ENCODE peak calls at places on chromosomes 1 and 21, in ten cellular contexts. N, E, F, D, Z, P, I, L, J and A are unnamed samples.

GRCh38 chr1:198681831-198682756 is 43.3 kb downstream of the PTPRC start:
- DNase-seq in P (no peak), Z (peak), N (peak), L (no peak), E (no peak), I (peak), D (no peak), J (peak), F (peak), A (peak)

GRCh38 chr1:30310966-30311742 is 412.2 kb downstream of the MATN1 start:
- DNase-seq in P (no peak), F (no peak), J (no peak), I (no peak), N (no peak), D (no peak), E (no peak), L (no peak), Z (no peak), A (no peak)

GRCh38 chr1:160146107-160146506 is 5.3 kb upstream of the ATP1A4 start:
- DNase-seq in E (no peak), D (no peak), J (no peak), N (no peak), P (no peak), Z (no peak), I (no peak), L (no peak), F (no peak), A (no peak)

GRCh38 chr1:3134378-3135072 is 65.5 kb downstream of the PRDM16 start:
- DNase-seq in F (no peak), P (no peak), E (no peak), I (no peak), N (no peak), L (no peak), J (no peak), Z (peak), D (no peak), A (no peak)

GRCh38 chr1:154866257-154866994 is 3.7 kb downstream of the KCNN3 start:
- DNase-seq in J (no peak), I (peak), Z (no peak), N (no peak), D (no peak), F (no peak), P (no peak), L (no peak), E (no peak), A (no peak)

GRCh38 chr1:171998711-171999110 is 157.4 kb downstream of the DNM3 start:
- DNase-seq in I (no peak), E (no peak), Z (no peak), D (no peak), J (no peak), F (no peak), N (no peak), P (no peak), L (no peak), A (no peak)

GRCh38 chr1:147723691-147724323 is 36.6 kb downstream of the GJA5 start:
- DNase-seq in F (no peak), I (peak), J (no peak), N (peak), E (peak), D (peak), L (no peak), P (peak), Z (peak), A (peak)

GRCh38 chr21:46214478-46215340 is 13.9 kb downstream of the LSS start:
- DNase-seq in P (peak), L (no peak), I (no peak), D (no peak), N (no peak), Z (no peak), J (peak), E (no peak), F (no peak), A (no peak)

GRCh38 chr1:206687915-206688442 is 3.3 kb downstream of the MAPKAPK2 start:
- DNase-seq in Z (no peak), F (no peak), N (no peak), E (no peak), P (no peak), D (no peak), I (no peak), L (peak), J (no peak), A (peak)

GRCh38 chr1:186753241-186753640 is 73.0 kb upstream of the PTGS2 start:
- DNase-seq in J (no peak), L (no peak), F (no peak), Z (no peak), E (no peak), N (no peak), I (no peak), D (no peak), P (no peak), A (no peak)

GRCh38 chr1:116486424-116486823 is 84.4 kb downstream of the CD58 start:
- DNase-seq in L (peak), Z (no peak), E (no peak), D (no peak), P (no peak), J (no peak), N (no peak), I (no peak), F (no peak), A (no peak)

GRCh38 chr1:53073899-53074311 is 11.9 kb downstream of the PODN start:
- DNase-seq in D (no peak), F (no peak), N (peak), P (peak), J (peak), Z (peak), I (peak), L (no peak), E (no peak), A (no peak)

GRCh38 chr1:232318143-232318542 is 311.8 kb downstream of the SIPA1L2 start:
- DNase-seq in I (no peak), N (no peak), P (no peak), L (no peak), F (no peak), D (no peak), Z (no peak), J (no peak), E (no peak), A (no peak)

GRCh38 chr1:43277116-43277876 is 7.5 kb downstream of the TMEM125 start:
- DNase-seq in J (no peak), D (no peak), F (no peak), I (no peak), E (no peak), N (no peak), P (no peak), Z (no peak), L (no peak), A (no peak)

GRCh38 chr1:203590559-203590958 is 36.1 kb upstream of the ATP2B4 start:
- DNase-seq in E (no peak), I (no peak), N (no peak), F (no peak), P (no peak), D (peak), Z (no peak), J (no peak), L (no peak), A (no peak)

GRCh38 chr1:201542166-201543045 is 3.5 kb downstream of the NAV1 start:
- DNase-seq in D (no peak), I (peak), F (no peak), P (no peak), N (no peak), E (no peak), Z (no peak), J (no peak), L (peak), A (no peak)

GRCh38 chr1:52651904-52652303 is 18.9 kb downstream of the SHISAL2A start:
- DNase-seq in E (no peak), I (no peak), L (no peak), D (no peak), N (no peak), Z (peak), P (no peak), F (no peak), J (no peak), A (no peak)

GRCh38 chr1:199279107-199279506 is 640.3 kb downstream of the PTPRC start:
- DNase-seq in L (no peak), J (no peak), E (no peak), P (no peak), F (no peak), D (no peak), Z (no peak), N (no peak), I (no peak), A (no peak)

GRCh38 chr21:34875830-34876229 is 173.3 kb downstream of the RUNX1 start:
- DNase-seq in J (no peak), P (no peak), N (no peak), Z (no peak), L (no peak), E (no peak), I (no peak), F (no peak), D (no peak), A (no peak)

GRCh38 chr1:173475564-173476196 is 1.5 kb upstream of the PRDX6 start:
- DNase-seq in P (no peak), D (no peak), J (no peak), N (peak), E (no peak), Z (peak), I (peak), F (no peak), L (no peak), A (peak)

GRCh38 chr1:50968021-50968883 is 1.8 kb upstream of the CDKN2C start:
- DNase-seq in D (peak), E (peak), I (peak), P (peak), J (peak), N (peak), Z (peak), L (peak), F (peak), A (peak)

GRCh38 chr1:47688161-47688560 is 250.3 kb downstream of the FOXD2 start:
- DNase-seq in F (no peak), L (no peak), Z (no peak), J (no peak), P (no peak), I (no peak), N (no peak), D (no peak), E (no peak), A (no peak)

GRCh38 chr1:17572264-17572985 is 32.9 kb downstream of the ARHGEF10L start:
- DNase-seq in L (no peak), N (peak), P (no peak), I (no peak), D (no peak), Z (no peak), J (no peak), E (no peak), F (no peak), A (peak)

GRCh38 chr1:38006008-38006828 is 904 bp upstream of the FHL3 start:
- DNase-seq in F (no peak), E (no peak), I (peak), L (no peak), J (no peak), D (no peak), N (no peak), Z (no peak), P (no peak), A (no peak)

GRCh38 chr1:188314557-188315137 is 1485.9 kb downstream of the PLA2G4A start:
- DNase-seq in P (no peak), E (no peak), J (no peak), N (no peak), F (no peak), I (no peak), L (no peak), D (no peak), Z (no peak), A (no peak)

GRCh38 chr1:206074839-206075238 is 21.9 kb downstream of the RHEX start:
- DNase-seq in D (no peak), L (no peak), Z (no peak), N (no peak), I (no peak), F (no peak), J (no peak), P (no peak), E (no peak), A (peak)

GRCh38 chr1:204670152-204670927 is 15.2 kb downstream of the LRRN2 start:
- DNase-seq in E (no peak), D (no peak), Z (no peak), F (no peak), L (peak), P (no peak), I (no peak), N (no peak), J (no peak), A (peak)

GRCh38 chr1:221549815-221550214 is 192.1 kb downstream of the DUSP10 start:
- DNase-seq in I (no peak), N (no peak), F (no peak), E (no peak), J (no peak), D (no peak), P (no peak), Z (no peak), L (no peak), A (no peak)

GRCh38 chr1:61259379-61260148 is 177.2 kb downstream of the NFIA start:
- DNase-seq in E (no peak), P (no peak), N (no peak), J (no peak), I (no peak), Z (no peak), D (no peak), L (no peak), F (no peak), A (no peak)

GRCh38 chr21:41634858-41635257 is 126.9 kb upstream of the TMPRSS2 start:
- DNase-seq in I (no peak), D (no peak), N (no peak), Z (no peak), P (no peak), F (no peak), E (no peak), J (no peak), L (peak), A (no peak)

GRCh38 chr21:41639336-41639735 is 127.5 kb downstream of the RIPK4 start:
- DNase-seq in N (no peak), J (no peak), Z (no peak), F (no peak), I (no peak), D (no peak), P (no peak), E (no peak), L (no peak), A (no peak)

GRCh38 chr21:41635874-41636273 is 127.9 kb upstream of the TMPRSS2 start:
- DNase-seq in Z (no peak), I (no peak), F (no peak), J (no peak), D (no peak), N (no peak), P (no peak), L (no peak), E (no peak), A (no peak)

GRCh38 chr21:41638201-41638790 is 128.6 kb downstream of the RIPK4 start:
- DNase-seq in N (no peak), F (no peak), I (no peak), P (no peak), L (no peak), Z (no peak), E (peak), J (no peak), D (no peak), A (no peak)

GRCh38 chr21:41636636-41637625 is 129.0 kb upstream of the TMPRSS2 start:
- DNase-seq in F (no peak), Z (no peak), N (no peak), P (no peak), I (no peak), J (no peak), L (no peak), E (peak), D (no peak), A (no peak)
- TF ChIP-seq POLR2A in F (no peak), Z (no peak), N (no peak), P (no peak), I (no peak), J (no peak), L (no peak), E (no peak), D (no peak), A (no peak)

DNA sequence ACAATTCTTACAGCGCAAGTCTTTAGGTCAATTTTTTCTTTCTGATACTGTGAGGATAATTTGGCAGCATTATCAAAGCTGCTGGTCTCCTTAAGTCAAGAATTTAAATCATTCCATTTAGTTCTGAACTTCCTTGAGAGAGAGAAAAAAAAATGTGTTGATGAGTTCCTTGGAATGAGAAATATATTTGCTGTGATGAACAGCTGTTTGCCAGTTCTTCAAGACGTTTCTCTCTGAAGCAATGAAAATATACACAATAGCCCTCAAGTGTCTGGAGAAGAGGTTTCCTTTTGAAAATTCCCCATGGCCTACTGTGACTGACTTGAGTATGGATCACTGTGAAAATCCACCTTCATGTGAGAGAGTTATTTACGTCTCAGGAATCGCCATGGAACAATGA is 31.0 kb upstream of the TADA1 start:
- DNase-seq in Z (no peak), N (no peak), E (no peak), P (no peak), I (no peak), D (no peak), L (no peak), J (no peak), F (no peak), A (no peak)
- TF ChIP-seq POLR2A in Z (no peak), N (no peak), E (no peak), P (no peak), I (no peak), D (no peak), L (no peak), J (no peak), F (no peak), A (no peak)

DNA sequence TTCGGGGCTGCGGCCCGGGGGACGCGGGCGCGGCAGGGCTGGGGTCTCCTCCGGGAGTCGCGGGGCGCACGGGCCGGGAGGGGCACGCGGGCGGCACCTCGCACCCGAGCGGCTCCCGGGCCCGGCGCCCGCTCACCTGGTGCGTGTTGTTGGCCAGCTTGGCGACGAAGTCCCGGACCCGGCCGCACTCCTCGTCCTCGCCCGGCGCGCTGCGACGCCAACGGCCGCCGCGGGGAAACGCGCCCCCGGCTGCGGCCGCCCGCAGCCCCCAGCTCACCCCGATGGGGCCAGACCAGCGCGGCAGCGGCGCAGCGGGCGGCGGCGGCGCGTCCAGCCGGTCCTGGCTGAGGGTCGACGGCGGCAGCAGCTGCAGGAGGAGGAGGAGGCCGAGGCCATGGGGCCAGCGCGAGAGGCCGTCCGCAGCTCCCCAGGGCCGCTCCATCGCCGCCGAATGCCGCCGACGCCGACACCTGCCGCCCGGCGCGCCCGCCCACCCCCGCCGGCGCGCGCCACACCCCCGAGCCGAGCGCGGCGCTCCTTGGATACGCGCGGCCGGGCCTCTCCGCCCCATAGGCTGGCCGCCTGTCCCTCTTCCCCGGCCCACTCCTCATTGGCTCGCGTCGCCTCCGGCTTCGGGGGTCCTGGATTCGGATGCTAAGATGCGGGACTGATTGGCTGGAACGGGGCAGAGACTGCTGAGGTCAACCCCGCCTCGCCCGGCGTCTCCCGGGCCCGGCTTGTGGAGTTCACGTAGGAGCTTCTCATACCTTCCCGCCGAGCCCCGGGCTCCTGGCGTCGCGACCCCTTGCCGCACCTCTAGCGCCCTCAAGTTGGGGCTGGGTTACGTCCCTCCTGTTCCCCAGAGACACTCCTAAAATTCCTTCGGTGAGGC is at the start of gene SORT1:
- DNase-seq in F (no peak), N (peak), P (peak), J (peak), E (peak), I (peak), L (peak), Z (peak), D (peak), A (peak)
- TF ChIP-seq POLR2A in F (peak), N (peak), P (peak), J (no peak), E (peak), I (peak), L (peak), Z (peak), D (peak), A (no peak)

DNA sequence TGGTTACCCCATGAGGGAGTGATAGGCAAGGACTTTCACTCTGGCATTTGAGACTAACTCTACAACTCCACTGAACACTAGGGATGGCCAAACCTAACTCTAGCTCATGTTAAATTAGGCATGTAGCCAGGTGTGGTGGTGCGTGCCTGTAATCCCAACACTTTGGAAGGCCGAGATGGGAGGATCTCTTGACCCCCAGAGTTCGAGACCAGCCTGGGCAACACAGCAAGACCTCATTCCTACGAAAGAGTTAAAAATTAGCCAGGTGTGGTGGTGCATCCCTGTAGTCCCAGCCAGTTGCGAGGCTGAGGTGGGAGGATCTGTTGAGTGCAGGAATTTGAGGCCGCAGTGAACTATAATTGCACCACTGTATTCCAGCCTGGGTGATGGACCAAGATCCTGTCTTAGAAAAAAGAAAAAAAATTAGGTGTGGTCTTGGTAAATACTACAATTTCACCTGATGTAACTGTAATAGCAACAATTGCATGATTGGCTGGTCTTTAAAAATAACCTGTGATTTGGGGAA is 81.2 kb upstream of the ARHGAP29 start:
- DNase-seq in I (no peak), L (no peak), P (no peak), J (no peak), N (no peak), E (no peak), F (no peak), D (no peak), Z (no peak), A (no peak)
- TF ChIP-seq POLR2A in I (no peak), L (no peak), P (no peak), J (no peak), N (no peak), E (no peak), F (no peak), D (no peak), Z (no peak), A (no peak)

GRCh38 chr1:180911640-180912161 is 996 bp upstream of the KIAA1614 start:
- DNase-seq in D (no peak), E (peak), Z (no peak), J (no peak), N (no peak), L (no peak), P (peak), I (no peak), F (no peak), A (no peak)

GRCh38 chr1:180916012-180916770 is 3.5 kb downstream of the KIAA1614 start:
- DNase-seq in D (no peak), P (no peak), E (no peak), N (no peak), L (no peak), Z (no peak), J (no peak), I (no peak), F (no peak), A (no peak)

GRCh38 chr1:180912211-180912800 is 391 bp upstream of the KIAA1614 start:
- DNase-seq in E (peak), F (no peak), N (no peak), I (no peak), P (peak), L (peak), D (no peak), Z (no peak), J (peak), A (no peak)

GRCh38 chr1:180915426-180915965 is 2.8 kb downstream of the KIAA1614 start:
- DNase-seq in P (no peak), N (no peak), E (no peak), D (no peak), I (no peak), L (no peak), J (no peak), Z (no peak), F (no peak), A (no peak)

GRCh38 chr1:180912801-180913616 is at the start of gene KIAA1614:
- DNase-seq in F (no peak), Z (peak), P (peak), N (no peak), E (peak), D (no peak), I (peak), L (peak), J (peak), A (no peak)
- TF ChIP-seq POLR2A in F (peak), Z (no peak), P (no peak), N (no peak), E (no peak), D (no peak), I (no peak), L (peak), J (peak), A (no peak)

GRCh38 chr1:1777510-1777909 is 760 bp downstream of the NADK start:
- DNase-seq in P (no peak), I (peak), J (peak), F (no peak), N (no peak), E (peak), D (no peak), L (no peak), Z (peak), A (peak)
- TF ChIP-seq POLR2A in P (no peak), I (no peak), J (no peak), F (no peak), N (no peak), E (no peak), D (no peak), L (no peak), Z (no peak), A (no peak)

GRCh38 chr1:225757927-225758460 is 19.6 kb upstream of the SRP9 start:
- DNase-seq in D (no peak), P (no peak), N (no peak), J (no peak), E (peak), L (no peak), F (no peak), Z (no peak), I (no peak), A (no peak)
- TF ChIP-seq POLR2A in D (no peak), P (no peak), N (no peak), J (no peak), E (no peak), L (no peak), F (no peak), Z (no peak), I (no peak), A (no peak)

GRCh38 chr1:9520411-9520810 is 18.9 kb upstream of the SLC25A33 start:
- DNase-seq in J (no peak), I (no peak), D (no peak), L (no peak), P (no peak), F (no peak), N (no peak), E (no peak), Z (no peak), A (no peak)

GRCh38 chr1:9518454-9518998 is 20.7 kb upstream of the SLC25A33 start:
- DNase-seq in E (no peak), F (no peak), N (no peak), J (no peak), D (no peak), P (no peak), L (no peak), I (no peak), Z (no peak), A (no peak)
- TF ChIP-seq POLR2A in E (no peak), F (no peak), N (no peak), J (no peak), D (no peak), P (no peak), L (no peak), I (no peak), Z (no peak), A (no peak)